ENCODE peak calls at places on chromosomes 12 and 14, in six cellular contexts. One of them, this sample, is unnamed.
A peak's percentile ranks its signal among the peaks of the same experiment; 100 is the strongest.

GRCh38 chr12:7750350-7750749 is 3.2 kb upstream of the CLEC4C start:
- DNase-seq in dorsolateral prefrontal cortex: no peak
- DNase-seq in stromal cell of bone marrow: no peak
- DNase-seq in Karpas-422: no peak
- DNase-seq in naive thymus-derived CD8-positive, alpha-beta T cell: no peak
- DNase-seq in GM19239: no peak
- DNase-seq in this sample: no peak

GRCh38 chr14:104437703-104438102 is 141.9 kb upstream of the C14orf180 start:
- DNase-seq in dorsolateral prefrontal cortex: peak; percentile 17
- DNase-seq in stromal cell of bone marrow: no peak
- DNase-seq in Karpas-422: no peak
- DNase-seq in naive thymus-derived CD8-positive, alpha-beta T cell: no peak
- DNase-seq in GM19239: no peak
- DNase-seq in this sample: no peak

GRCh38 chr12:9694220-9694619 is 24.7 kb downstream of the CLEC2D start:
- DNase-seq in dorsolateral prefrontal cortex: no peak
- DNase-seq in stromal cell of bone marrow: no peak
- DNase-seq in Karpas-422: no peak
- DNase-seq in naive thymus-derived CD8-positive, alpha-beta T cell: no peak
- DNase-seq in GM19239: no peak
- DNase-seq in this sample: no peak

GRCh38 chr12:95959107-95959506 is 16.0 kb downstream of the AMDHD1 start:
- DNase-seq in dorsolateral prefrontal cortex: no peak
- DNase-seq in stromal cell of bone marrow: no peak
- DNase-seq in Karpas-422: peak; percentile 62
- DNase-seq in naive thymus-derived CD8-positive, alpha-beta T cell: no peak
- DNase-seq in GM19239: no peak
- DNase-seq in this sample: peak; percentile 28

GRCh38 chr14:91681893-91682563 is 49.9 kb downstream of the CATSPERB start:
- DNase-seq in dorsolateral prefrontal cortex: no peak
- DNase-seq in stromal cell of bone marrow: no peak
- DNase-seq in Karpas-422: no peak
- DNase-seq in naive thymus-derived CD8-positive, alpha-beta T cell: no peak
- DNase-seq in GM19239: no peak
- DNase-seq in this sample: no peak

GRCh38 chr12:109098142-109098652 is 800 bp downstream of the UNG start:
- DNase-seq in dorsolateral prefrontal cortex: no peak
- DNase-seq in stromal cell of bone marrow: peak; percentile 39
- DNase-seq in Karpas-422: peak; percentile 71
- DNase-seq in naive thymus-derived CD8-positive, alpha-beta T cell: no peak
- DNase-seq in GM19239: no peak
- DNase-seq in this sample: no peak

GRCh38 chr12:126747530-126748149 is 1519.3 kb upstream of the TMEM132C start:
- DNase-seq in dorsolateral prefrontal cortex: peak; percentile 56
- DNase-seq in stromal cell of bone marrow: peak; percentile 20
- DNase-seq in Karpas-422: peak; percentile 80
- DNase-seq in naive thymus-derived CD8-positive, alpha-beta T cell: peak; percentile 38
- DNase-seq in GM19239: peak; percentile 39
- DNase-seq in this sample: peak; percentile 38

GRCh38 chr12:124700810-124701594 is 133.6 kb upstream of the NCOR2 start:
- DNase-seq in dorsolateral prefrontal cortex: no peak
- DNase-seq in stromal cell of bone marrow: no peak
- DNase-seq in Karpas-422: no peak
- DNase-seq in naive thymus-derived CD8-positive, alpha-beta T cell: no peak
- DNase-seq in GM19239: no peak
- DNase-seq in this sample: no peak

GRCh38 chr12:90069711-90070110 is 361.1 kb upstream of the ATP2B1 start:
- DNase-seq in dorsolateral prefrontal cortex: no peak
- DNase-seq in stromal cell of bone marrow: no peak
- DNase-seq in Karpas-422: no peak
- DNase-seq in naive thymus-derived CD8-positive, alpha-beta T cell: no peak
- DNase-seq in GM19239: no peak
- DNase-seq in this sample: no peak

GRCh38 chr12:77236066-77236465 is 170.7 kb upstream of the E2F7 start:
- DNase-seq in dorsolateral prefrontal cortex: no peak
- DNase-seq in stromal cell of bone marrow: no peak
- DNase-seq in Karpas-422: no peak
- DNase-seq in naive thymus-derived CD8-positive, alpha-beta T cell: no peak
- DNase-seq in GM19239: no peak
- DNase-seq in this sample: no peak

GRCh38 chr12:87020071-87020470 is 763.9 kb upstream of the MGAT4C start:
- DNase-seq in dorsolateral prefrontal cortex: no peak
- DNase-seq in stromal cell of bone marrow: peak; percentile 2
- DNase-seq in Karpas-422: no peak
- DNase-seq in naive thymus-derived CD8-positive, alpha-beta T cell: no peak
- DNase-seq in GM19239: no peak
- DNase-seq in this sample: no peak

This sample was measured in OCI-LY7.